ENCODE peak calls at places on chromosome 12, in seven cellular contexts. V is dorsolateral prefrontal cortex, Y is substantia nigra, D is RWPE2, M is pancreas, C is sigmoid colon, Z is prostate gland. J is an unnamed sample.

GRCh38 chr12:873954-874353 is 75.5 kb downstream of the RAD52 start:
- DNase-seq in D (no peak), Z (no peak), M (no peak), C (no peak), V (no peak), Y (no peak), J (no peak)

GRCh38 chr12:63420206-63420644 is 248.1 kb downstream of the DPY19L2 start:
- DNase-seq in M (peak), Y (no peak), D (no peak), C (no peak), V (no peak), Z (peak), J (no peak)

GRCh38 chr12:68356060-68356748 is 24.0 kb upstream of the MDM1 start:
- DNase-seq in Y (no peak), V (no peak), D (no peak), Z (no peak), M (no peak), C (no peak), J (no peak)

GRCh38 chr12:54374555-54375257 is 9.8 kb downstream of the ZNF385A start:
- DNase-seq in C (no peak), V (no peak), M (no peak), Z (no peak), D (no peak), Y (no peak), J (no peak)

GRCh38 chr12:53365245-53365904 is 14.6 kb upstream of the SP1 start:
- DNase-seq in C (no peak), Y (no peak), V (no peak), Z (no peak), D (no peak), M (no peak), J (no peak)

GRCh38 chr12:13104403-13104802 is 936 bp upstream of the GSG1 start:
- DNase-seq in C (no peak), V (no peak), Z (no peak), D (no peak), M (no peak), Y (no peak), J (no peak)

GRCh38 chr12:75489613-75490210 is 9.2 kb downstream of the GLIPR1 start:
- DNase-seq in D (no peak), Y (no peak), M (no peak), Z (no peak), V (no peak), C (no peak), J (no peak)

GRCh38 chr12:54561164-54561563 is 11.8 kb downstream of the PDE1B start:
- DNase-seq in M (no peak), Y (peak), D (no peak), V (no peak), Z (no peak), C (peak), J (no peak)

GRCh38 chr12:13028825-13029570 is 15.2 kb upstream of the FAM234B start:
- DNase-seq in Y (no peak), C (no peak), D (no peak), M (no peak), V (no peak), Z (no peak), J (no peak)

GRCh38 chr12:71582925-71583324 is 80.7 kb downstream of the ZFC3H1 start:
- DNase-seq in Z (no peak), D (no peak), M (no peak), C (no peak), V (no peak), Y (no peak), J (no peak)

GRCh38 chr12:63103489-63104131 is 47.4 kb downstream of the AVPR1A start:
- DNase-seq in C (no peak), M (no peak), Z (no peak), Y (no peak), D (no peak), V (no peak), J (no peak)

GRCh38 chr12:111085100-111085499 is 164.7 kb upstream of the MYL2 start:
- DNase-seq in M (no peak), Z (no peak), Y (no peak), D (no peak), C (no peak), V (no peak), J (no peak)

GRCh38 chr12:117012189-117012805 is 86.9 kb downstream of the TESC start:
- DNase-seq in M (no peak), D (no peak), Y (no peak), C (no peak), Z (no peak), V (no peak), J (no peak)

GRCh38 chr12:8145754-8146415 is 10.9 kb upstream of the ZNF705A start:
- DNase-seq in M (peak), C (peak), V (peak), Z (no peak), D (no peak), Y (peak), J (peak)

GRCh38 chr12:4177257-4177656 is 96.3 kb upstream of the CCND2 start:
- DNase-seq in C (no peak), M (no peak), Y (no peak), Z (no peak), D (no peak), V (no peak), J (no peak)

GRCh38 chr12:80226576-80226975 is 127.2 kb downstream of the OTOGL start:
- DNase-seq in Z (no peak), Y (no peak), M (no peak), V (no peak), D (no peak), C (no peak), J (no peak)

GRCh38 chr12:96824074-96824837 is 82.8 kb upstream of the NEDD1 start:
- DNase-seq in Y (no peak), C (no peak), Z (no peak), V (no peak), D (no peak), M (no peak), J (no peak)

GRCh38 chr12:2068638-2069037 is 15.9 kb downstream of the CACNA1C start:
- DNase-seq in V (no peak), M (no peak), Z (no peak), D (no peak), Y (no peak), C (no peak), J (no peak)

GRCh38 chr12:74043343-74043742 is 494.3 kb upstream of the ATXN7L3B start:
- DNase-seq in Z (no peak), M (no peak), Y (no peak), D (no peak), V (no peak), C (no peak), J (no peak)

GRCh38 chr12:77485961-77486579 is 344.6 kb upstream of the NAV3 start:
- DNase-seq in Z (no peak), V (no peak), C (no peak), Y (no peak), M (no peak), D (no peak), J (no peak)

GRCh38 chr12:81470923-81471322 is 288.2 kb downstream of the PPFIA2 start:
- DNase-seq in D (no peak), M (no peak), C (no peak), V (no peak), Z (no peak), Y (no peak), J (no peak)

GRCh38 chr12:41277019-41277770 is 89.1 kb downstream of the PDZRN4 start:
- DNase-seq in Y (no peak), Z (peak), D (no peak), V (peak), C (no peak), M (peak), J (no peak)

GRCh38 chr12:59708484-59708883 is 112.7 kb downstream of the SLC16A7 start:
- DNase-seq in M (no peak), C (no peak), D (no peak), Y (no peak), Z (no peak), V (no peak), J (no peak)

DNA sequence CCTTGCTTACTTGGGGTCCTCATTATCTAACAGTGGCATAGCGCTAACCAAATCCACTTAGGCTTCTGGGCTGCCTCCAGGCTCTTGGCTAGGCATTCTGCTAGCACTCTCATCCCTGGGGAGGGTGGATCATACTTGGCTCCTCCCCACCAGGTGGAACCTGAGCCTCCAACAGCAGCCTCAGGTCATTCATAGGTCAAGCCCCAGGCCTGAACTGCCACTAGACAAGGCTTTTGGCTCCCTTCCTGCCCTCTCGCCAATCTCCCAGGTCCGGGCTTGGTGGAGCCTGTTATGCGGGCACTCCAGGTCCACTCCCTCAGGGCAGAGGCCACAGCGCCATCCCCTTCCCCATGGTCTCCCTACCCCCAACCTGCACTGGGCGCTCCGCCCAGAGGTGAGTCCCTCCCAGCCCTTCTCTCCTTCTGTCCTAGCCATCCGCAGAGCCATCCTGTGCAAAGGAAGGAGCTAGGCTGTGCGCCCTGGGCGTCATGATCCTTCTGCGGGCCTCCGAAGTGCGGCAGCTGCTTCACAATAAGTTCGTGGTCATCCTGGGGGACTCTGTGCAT is 154.9 kb upstream of the AMIGO2 start:
- DNase-seq in M (no peak), V (no peak), Y (no peak), C (peak), Z (no peak), D (no peak), J (no peak)
- H3K27ac ChIP-seq in M (no peak), V (no peak), Y (no peak), C (no peak), Z (no peak), D (peak), J (no peak)

GRCh38 chr12:129423041-129423580 is 480.7 kb downstream of the TMEM132D start:
- DNase-seq in Y (no peak), C (no peak), V (no peak), Z (no peak), D (no peak), M (no peak), J (no peak)
- H3K27ac ChIP-seq in Y (no peak), C (no peak), V (no peak), Z (no peak), D (no peak), M (no peak), J (no peak)

DNA sequence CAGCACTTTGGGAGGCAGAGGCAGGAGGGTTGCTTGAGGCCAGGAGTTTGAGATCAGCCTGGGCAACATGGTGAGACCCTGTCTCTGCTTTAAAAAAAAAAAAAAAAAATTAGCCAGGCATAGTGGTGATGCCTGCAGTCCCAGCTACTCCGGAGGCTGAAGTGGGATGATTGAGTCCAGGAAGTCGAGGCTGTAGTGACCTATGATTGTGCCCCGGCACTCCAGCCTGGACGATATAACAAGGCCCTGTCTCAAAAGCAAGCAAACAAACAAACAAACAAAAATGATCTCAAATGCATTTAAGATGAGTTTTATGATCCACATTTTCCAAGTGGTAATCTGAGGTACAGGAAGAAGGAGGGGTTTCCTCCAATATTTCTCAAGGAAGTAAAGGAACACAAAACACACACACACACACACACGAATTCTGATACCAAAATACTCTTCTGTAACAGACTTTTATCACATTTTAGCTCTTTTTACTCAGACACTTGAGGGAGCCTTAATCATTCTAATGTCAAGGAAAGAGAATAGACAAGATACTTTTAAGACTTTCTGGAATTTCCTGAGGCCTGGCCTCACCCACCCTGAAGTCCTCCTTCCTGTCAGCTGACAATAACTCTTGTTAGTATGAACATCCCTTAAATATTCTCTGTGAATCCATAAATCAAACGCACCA is 44.4 kb upstream of the CERS5 start:
- DNase-seq in V (no peak), Y (no peak), M (no peak), C (no peak), D (no peak), Z (no peak), J (no peak)
- H3K27ac ChIP-seq in V (no peak), Y (no peak), M (no peak), C (peak), D (peak), Z (peak), J (no peak)

GRCh38 chr12:84986586-84986985 is 49.5 kb downstream of the TSPAN19 start:
- DNase-seq in D (no peak), C (no peak), M (no peak), V (no peak), Y (no peak), Z (no peak), J (no peak)
- H3K27ac ChIP-seq in D (no peak), C (no peak), M (no peak), V (no peak), Y (no peak), Z (no peak), J (no peak)